ENCODE peak calls at places on chromosomes 13 and 19, in six cellular contexts. One of them, this sample, is unnamed. For H3K36me3, the result is how much of the 10 kb centered on the place peaks cover.

GRCh38 chr13:38767506-38768265 is 80.8 kb downstream of the FREM2 start:
- DNase-seq in tibial artery: no peak
- DNase-seq in GM23338: no peak
- DNase-seq in heart left ventricle: no peak
- DNase-seq in cardiac muscle cell: peak
- DNase-seq in fibroblast of lung: no peak
- DNase-seq in this sample: peak

GRCh38 chr19:5369962-5370367 is 29.4 kb upstream of the PTPRS start:
- DNase-seq in GM23338: peak
- DNase-seq in cardiac muscle cell: peak
- DNase-seq in fibroblast of lung: peak
- DNase-seq in heart left ventricle: no peak
- DNase-seq in tibial artery: no peak
- DNase-seq in this sample: peak

GRCh38 chr13:78655906-78656305 is 3.0 kb downstream of the OBI1 start:
- DNase-seq in cardiac muscle cell: no peak
- DNase-seq in fibroblast of lung: no peak
- DNase-seq in tibial artery: no peak
- DNase-seq in GM23338: no peak
- DNase-seq in heart left ventricle: no peak
- DNase-seq in this sample: no peak

GRCh38 chr13:35469781-35470380 is 6.6 kb downstream of the MAB21L1 start:
- DNase-seq in GM23338: no peak
- DNase-seq in tibial artery: no peak
- DNase-seq in heart left ventricle: no peak
- DNase-seq in fibroblast of lung: no peak
- DNase-seq in cardiac muscle cell: no peak
- DNase-seq in this sample: no peak

GRCh38 chr19:46818812-46819211 is 30.4 kb upstream of the SLC1A5 start:
- DNase-seq in tibial artery: no peak
- DNase-seq in GM23338: peak
- DNase-seq in cardiac muscle cell: no peak
- DNase-seq in heart left ventricle: no peak
- DNase-seq in fibroblast of lung: peak
- DNase-seq in this sample: no peak

GRCh38 chr19:6947745-6948144 is 60.4 kb downstream of the ADGRE1 start:
- DNase-seq in heart left ventricle: no peak
- DNase-seq in GM23338: no peak
- DNase-seq in fibroblast of lung: peak
- DNase-seq in tibial artery: no peak
- DNase-seq in cardiac muscle cell: no peak
- DNase-seq in this sample: no peak

GRCh38 chr13:76856141-76856571 is 30.0 kb downstream of the KCTD12 start:
- DNase-seq in tibial artery: no peak
- DNase-seq in GM23338: no peak
- DNase-seq in cardiac muscle cell: no peak
- DNase-seq in heart left ventricle: no peak
- DNase-seq in fibroblast of lung: peak
- DNase-seq in this sample: no peak

GRCh38 chr13:80361298-80361697 is 20.4 kb upstream of the SPRY2 start:
- DNase-seq in heart left ventricle: no peak
- DNase-seq in fibroblast of lung: no peak
- DNase-seq in cardiac muscle cell: no peak
- DNase-seq in tibial artery: no peak
- DNase-seq in GM23338: no peak
- DNase-seq in this sample: no peak

GRCh38 chr13:48233097-48233885 is at the start of gene ITM2B:
- DNase-seq in fibroblast of lung: peak
- DNase-seq in GM23338: peak
- DNase-seq in tibial artery: peak
- DNase-seq in cardiac muscle cell: peak
- DNase-seq in heart left ventricle: peak
- DNase-seq in this sample: peak

GRCh38 chr13:19910336-19911072 is 47.1 kb upstream of the ZMYM5 start:
- DNase-seq in heart left ventricle: no peak
- DNase-seq in cardiac muscle cell: no peak
- DNase-seq in GM23338: no peak
- DNase-seq in tibial artery: no peak
- DNase-seq in fibroblast of lung: no peak
- DNase-seq in this sample: no peak

GRCh38 chr13:59269476-59269875 is 894.3 kb downstream of the DIAPH3 start:
- DNase-seq in cardiac muscle cell: no peak
- DNase-seq in heart left ventricle: no peak
- DNase-seq in GM23338: peak
- DNase-seq in tibial artery: no peak
- DNase-seq in fibroblast of lung: peak
- DNase-seq in this sample: no peak

GRCh38 chr13:53953205-53953604 is 924.6 kb downstream of the OLFM4 start:
- DNase-seq in cardiac muscle cell: peak
- DNase-seq in GM23338: peak
- DNase-seq in heart left ventricle: no peak
- DNase-seq in fibroblast of lung: no peak
- DNase-seq in tibial artery: no peak
- DNase-seq in this sample: no peak

GRCh38 chr13:106683179-106683578 is 115.2 kb upstream of the ARGLU1 start:
- DNase-seq in fibroblast of lung: no peak
- DNase-seq in heart left ventricle: no peak
- DNase-seq in GM23338: no peak
- DNase-seq in cardiac muscle cell: no peak
- DNase-seq in tibial artery: no peak
- DNase-seq in this sample: no peak

GRCh38 chr19:54317108-54317964 is 4.4 kb upstream of the LILRA5 start:
- DNase-seq in fibroblast of lung: no peak
- DNase-seq in tibial artery: no peak
- DNase-seq in heart left ventricle: no peak
- DNase-seq in cardiac muscle cell: no peak
- DNase-seq in GM23338: peak
- DNase-seq in this sample: no peak

GRCh38 chr19:34109596-34109995 is 62.7 kb upstream of the LSM14A start:
- DNase-seq in fibroblast of lung: no peak
- DNase-seq in heart left ventricle: no peak
- DNase-seq in tibial artery: no peak
- DNase-seq in GM23338: no peak
- DNase-seq in cardiac muscle cell: no peak
- DNase-seq in this sample: peak

GRCh38 chr19:982567-983170 is 1.5 kb upstream of the WDR18 start:
- DNase-seq in fibroblast of lung: peak
- DNase-seq in heart left ventricle: peak
- DNase-seq in cardiac muscle cell: peak
- DNase-seq in GM23338: peak
- DNase-seq in tibial artery: peak
- DNase-seq in this sample: peak

GRCh38 chr13:41065098-41065497 is 3.8 kb downstream of the WBP4 start:
- DNase-seq in GM23338: no peak
- DNase-seq in fibroblast of lung: peak
- DNase-seq in tibial artery: no peak
- DNase-seq in heart left ventricle: no peak
- DNase-seq in cardiac muscle cell: no peak
- DNase-seq in this sample: no peak

GRCh38 chr19:7554990-7555864 is 19.7 kb downstream of the PNPLA6 start:
- DNase-seq in heart left ventricle: no peak
- DNase-seq in fibroblast of lung: no peak
- DNase-seq in cardiac muscle cell: peak
- DNase-seq in GM23338: peak
- DNase-seq in tibial artery: no peak
- DNase-seq in this sample: no peak

GRCh38 chr13:83563499-83563898 is 318.8 kb downstream of the SLITRK1 start:
- DNase-seq in fibroblast of lung: no peak
- DNase-seq in tibial artery: no peak
- DNase-seq in heart left ventricle: no peak
- DNase-seq in GM23338: peak
- DNase-seq in cardiac muscle cell: no peak
- DNase-seq in this sample: no peak

DNA sequence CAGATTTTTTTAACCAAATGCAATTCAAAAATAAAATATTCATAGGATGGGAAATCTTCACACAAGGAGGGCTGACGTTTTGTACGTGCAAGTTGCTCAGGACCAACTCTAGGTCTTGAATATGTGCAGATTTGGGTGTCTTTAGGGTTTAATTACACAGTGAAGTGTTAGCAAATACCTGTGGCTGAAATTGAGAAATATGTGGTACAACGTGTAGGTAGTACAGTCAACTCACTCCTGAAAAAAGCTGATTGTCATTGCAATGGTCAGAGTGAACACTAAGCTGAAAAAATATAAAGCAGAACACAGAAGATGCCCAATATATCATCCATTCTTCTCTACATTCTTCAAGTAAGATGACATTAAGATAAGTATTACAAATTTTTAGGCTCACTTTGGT is 314.3 kb downstream of the SLITRK1 start:
- DNase-seq in heart left ventricle: no peak
- DNase-seq in cardiac muscle cell: no peak
- DNase-seq in GM23338: no peak
- DNase-seq in tibial artery: no peak
- DNase-seq in fibroblast of lung: no peak
- DNase-seq in this sample: no peak
- H3K27ac ChIP-seq in heart left ventricle: no peak
- H3K27ac ChIP-seq in cardiac muscle cell: no peak
- H3K27ac ChIP-seq in GM23338: no peak
- H3K27ac ChIP-seq in tibial artery: no peak
- H3K27ac ChIP-seq in fibroblast of lung: no peak
- H3K27ac ChIP-seq in this sample: no peak

DNA sequence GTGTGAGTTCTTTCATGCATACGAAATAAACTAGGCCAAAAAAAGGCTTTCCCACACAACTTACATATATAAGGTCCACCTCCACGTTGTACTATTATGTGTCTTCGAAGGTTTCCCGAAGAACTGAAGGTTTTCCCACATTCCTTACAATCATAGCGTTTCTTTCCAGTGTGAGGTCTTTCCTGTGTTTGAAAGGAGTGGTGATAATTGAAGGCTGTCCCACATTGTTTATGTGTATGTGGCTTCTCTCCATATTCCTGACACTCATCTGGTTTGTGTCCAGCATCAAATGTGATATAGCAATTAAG is 14.6 kb downstream of the ZNF442 start:
- DNase-seq in fibroblast of lung: peak
- DNase-seq in tibial artery: no peak
- DNase-seq in cardiac muscle cell: no peak
- DNase-seq in GM23338: peak
- DNase-seq in heart left ventricle: no peak
- DNase-seq in this sample: no peak
- H3K36me3 ChIP-seq in fibroblast of lung: under half
- H3K36me3 ChIP-seq in tibial artery: under half
- H3K36me3 ChIP-seq in cardiac muscle cell: under half
- H3K36me3 ChIP-seq in GM23338: under half
- H3K36me3 ChIP-seq in heart left ventricle: under half
- H3K36me3 ChIP-seq in this sample: under half

DNA sequence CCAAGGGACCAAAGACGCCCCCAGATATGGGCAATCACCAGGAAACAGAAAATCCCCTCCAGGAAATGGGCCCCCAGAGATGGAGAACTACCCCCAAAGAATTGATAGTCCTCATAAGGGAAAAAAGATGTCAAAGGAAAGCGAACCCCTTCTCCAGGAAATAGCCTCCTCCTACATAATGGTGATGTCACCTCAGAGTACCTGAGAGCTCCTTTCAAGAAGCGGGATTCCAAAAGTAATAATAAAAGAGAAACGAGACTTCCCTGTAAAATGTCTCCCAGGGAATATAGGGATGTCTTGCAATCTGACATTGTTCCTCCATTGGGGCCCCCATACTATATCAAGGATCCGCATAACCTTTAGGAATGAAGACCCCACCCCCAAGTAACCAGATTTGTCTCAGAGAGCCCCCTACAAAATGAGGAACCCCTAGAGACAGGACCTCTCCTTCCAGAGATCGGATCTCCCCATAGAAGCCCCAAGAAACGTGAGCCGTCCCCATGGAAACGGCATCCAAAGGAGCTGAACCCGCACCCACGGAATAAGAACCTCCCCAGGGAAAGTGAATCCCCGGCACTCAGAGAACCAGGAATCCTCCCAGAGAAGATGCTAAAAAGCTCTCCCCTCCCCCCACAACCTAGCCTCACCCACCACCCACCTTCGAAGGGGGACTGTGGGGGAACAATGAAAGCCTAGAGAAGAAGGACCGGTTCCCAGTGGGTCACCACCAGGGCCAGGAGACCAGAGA is 909 bp downstream of the CDKN2D start:
- DNase-seq in GM23338: no peak
- DNase-seq in tibial artery: no peak
- DNase-seq in cardiac muscle cell: no peak
- DNase-seq in heart left ventricle: no peak
- DNase-seq in fibroblast of lung: no peak
- DNase-seq in this sample: no peak
- H3K27ac ChIP-seq in GM23338: peak
- H3K27ac ChIP-seq in tibial artery: peak
- H3K27ac ChIP-seq in cardiac muscle cell: no peak
- H3K27ac ChIP-seq in heart left ventricle: peak
- H3K27ac ChIP-seq in fibroblast of lung: peak
- H3K27ac ChIP-seq in this sample: no peak

GRCh38 chr19:49488863-49489537 is 1.6 kb downstream of the RPL13A start:
- DNase-seq in fibroblast of lung: no peak
- DNase-seq in tibial artery: no peak
- DNase-seq in cardiac muscle cell: no peak
- DNase-seq in heart left ventricle: no peak
- DNase-seq in GM23338: no peak
- DNase-seq in this sample: no peak

GRCh38 chr19:49487277-49488045 is at the start of gene RPL13A:
- DNase-seq in heart left ventricle: peak
- DNase-seq in tibial artery: peak
- DNase-seq in fibroblast of lung: peak
- DNase-seq in cardiac muscle cell: peak
- DNase-seq in GM23338: peak
- DNase-seq in this sample: peak

GRCh38 chr19:49486710-49487276 is 615 bp upstream of the RPL13A start:
- DNase-seq in heart left ventricle: no peak
- DNase-seq in GM23338: no peak
- DNase-seq in cardiac muscle cell: no peak
- DNase-seq in fibroblast of lung: no peak
- DNase-seq in tibial artery: no peak
- DNase-seq in this sample: no peak

GRCh38 chr19:49489601-49490167 is 2.3 kb downstream of the RPL13A start:
- DNase-seq in tibial artery: no peak
- DNase-seq in cardiac muscle cell: no peak
- DNase-seq in heart left ventricle: no peak
- DNase-seq in fibroblast of lung: no peak
- DNase-seq in GM23338: no peak
- DNase-seq in this sample: no peak

DNA sequence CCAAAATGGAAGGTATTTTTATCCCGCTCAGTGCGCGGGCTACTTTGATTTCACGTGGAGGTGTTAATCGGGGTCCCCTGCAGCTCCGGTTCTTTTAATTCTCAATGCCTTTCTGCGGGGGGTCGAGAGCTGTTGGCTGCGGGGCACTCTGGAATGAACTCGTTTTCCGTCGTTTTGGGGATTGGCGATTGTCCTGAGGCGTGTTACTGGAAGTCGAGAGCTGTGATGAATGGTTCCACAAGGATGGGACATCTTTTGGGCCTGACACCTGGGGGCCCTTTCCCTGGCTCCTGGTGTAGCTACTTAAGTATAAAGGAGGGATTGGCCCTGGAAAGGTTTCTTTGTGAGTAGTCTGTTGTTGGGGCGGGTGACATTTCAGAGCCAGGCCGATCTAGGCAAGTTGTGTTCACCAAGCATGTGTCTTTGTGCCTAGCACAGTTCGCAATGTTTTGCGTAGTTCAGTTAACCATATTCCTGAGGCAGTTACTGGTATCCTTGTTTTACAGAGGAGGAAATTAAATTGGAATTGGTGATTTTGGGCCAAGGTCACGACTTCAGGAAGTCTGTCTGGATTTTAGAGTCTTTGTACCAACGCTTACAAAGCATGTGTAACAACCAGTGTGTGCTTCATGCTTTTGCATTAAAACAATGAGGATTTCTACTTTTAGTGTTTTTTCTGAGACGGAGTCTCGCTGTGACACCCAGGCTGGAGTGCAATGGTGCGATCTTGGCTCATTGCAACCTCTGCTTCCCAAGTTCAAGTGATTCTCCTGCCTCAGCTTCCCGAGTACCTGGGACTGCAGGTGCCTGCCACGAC is 846 bp downstream of the RPL13A start:
- DNase-seq in cardiac muscle cell: no peak
- DNase-seq in heart left ventricle: no peak
- DNase-seq in GM23338: no peak
- DNase-seq in fibroblast of lung: no peak
- DNase-seq in tibial artery: no peak
- DNase-seq in this sample: no peak
- H3K36me3 ChIP-seq in cardiac muscle cell: under half
- H3K36me3 ChIP-seq in heart left ventricle: under half
- H3K36me3 ChIP-seq in GM23338: under half
- H3K36me3 ChIP-seq in fibroblast of lung: under half
- H3K36me3 ChIP-seq in tibial artery: under half
- H3K36me3 ChIP-seq in this sample: under half

This sample was measured in thyroid gland.